ENCODE peak calls at places on chromosomes 6 and 20, in nine cellular contexts. W is psoas muscle, I is HCT116, K is AG10803, D is lung, P is tibial artery, T is AG04449, C is heart left ventricle, Z is HFF-Myc. N is an unnamed sample.

GRCh38 chr6:42783876-42784738 is 2.3 kb downstream of the BICRAL start:
- DNase-seq in W (no peak), I (no peak), K (no peak), D (no peak), P (no peak), T (no peak), C (no peak), Z (no peak), N (no peak)

GRCh38 chr6:45504947-45505346 is 127.2 kb upstream of the SUPT3H start:
- DNase-seq in W (no peak), I (no peak), K (peak; percentile 55), D (peak; percentile 40), P (no peak), T (peak; percentile 51), C (no peak), Z (peak; percentile 97), N (peak; percentile 38)

GRCh38 chr6:24284006-24284405 is 73.9 kb downstream of the DCDC2 start:
- DNase-seq in W (no peak), I (no peak), K (no peak), D (no peak), P (no peak), T (no peak), C (no peak), Z (no peak), N (no peak)

GRCh38 chr20:45433316-45433715 is 17.4 kb downstream of the PIGT start:
- DNase-seq in W (peak; percentile 69), I (no peak), K (peak; percentile 87), D (no peak), P (peak; percentile 68), T (no peak), C (peak; percentile 64), Z (no peak), N (peak; percentile 20)

GRCh38 chr6:54846243-54846856 is at the start of gene FAM83B:
- DNase-seq in W (peak; percentile 57), I (peak; percentile 61), K (no peak), D (peak; percentile 36), P (no peak), T (no peak), C (peak; percentile 56), Z (no peak), N (no peak)

GRCh38 chr6:82364087-82365010 is 732 bp downstream of the TPBG start:
- DNase-seq in W (peak; percentile 70), I (peak; percentile 54), K (peak; percentile 69), D (peak; percentile 58), P (peak; percentile 45), T (no peak), C (peak; percentile 72), Z (no peak), N (no peak)

GRCh38 chr6:158879180-158879579 is 60.0 kb upstream of the EZR start:
- DNase-seq in W (no peak), I (no peak), K (no peak), D (no peak), P (no peak), T (no peak), C (no peak), Z (no peak), N (no peak)

GRCh38 chr20:62482970-62483369 is 7.2 kb upstream of the GATA5 start:
- DNase-seq in W (no peak), I (no peak), K (no peak), D (no peak), P (no peak), T (no peak), C (no peak), Z (no peak), N (no peak)

GRCh38 chr6:8335371-8335770 is 100.0 kb downstream of the SLC35B3 start:
- DNase-seq in W (no peak), I (no peak), K (no peak), D (no peak), P (no peak), T (no peak), C (no peak), Z (no peak), N (no peak)

GRCh38 chr6:6781877-6782236 is 193.3 kb downstream of the LY86 start:
- DNase-seq in W (no peak), I (no peak), K (peak; percentile 3), D (no peak), P (no peak), T (no peak), C (no peak), Z (no peak), N (no peak)

DNA sequence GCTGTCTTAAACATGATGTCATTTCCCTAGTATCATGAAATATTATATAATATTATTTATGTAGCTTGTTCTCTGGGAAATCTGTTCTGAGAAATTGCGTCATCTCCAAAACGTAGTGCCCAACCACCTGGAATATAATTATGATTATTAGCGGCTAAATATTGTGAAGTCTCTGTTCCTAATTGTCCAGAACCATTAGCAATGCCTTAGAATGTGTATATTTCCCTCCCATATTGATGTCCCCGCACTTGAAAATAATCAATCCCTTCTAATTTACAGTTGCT is 54.4 kb downstream of the OTOR start:
- DNase-seq in W (no peak), I (no peak), K (no peak), D (no peak), P (no peak), T (no peak), C (no peak), Z (no peak), N (no peak)
- H3K4me3 ChIP-seq in W (no peak overlapping the region), I (no peak overlapping the region), K (no peak overlapping the region), D (no peak overlapping the region), P (no peak overlapping the region), T (no peak overlapping the region), C (no peak overlapping the region), Z (no peak overlapping the region), N (no peak overlapping the region)

GRCh38 chr6:160975111-160975510 is 16.5 kb upstream of the MAP3K4 start:
- DNase-seq in W (no peak), I (no peak), K (peak; percentile 61), D (no peak), P (no peak), T (no peak), C (no peak), Z (no peak), N (no peak)

GRCh38 chr6:160974304-160974771 is 17.2 kb upstream of the MAP3K4 start:
- DNase-seq in W (peak; percentile 76), I (no peak), K (peak; percentile 100), D (no peak), P (no peak), T (peak; percentile 96), C (peak; percentile 61), Z (peak; percentile 99), N (peak; percentile 99)

GRCh38 chr6:160973856-160974255 is 17.7 kb upstream of the MAP3K4 start:
- DNase-seq in W (no peak), I (no peak), K (peak; percentile 87), D (no peak), P (no peak), T (no peak), C (no peak), Z (peak; percentile 59), N (no peak)

GRCh38 chr6:160978141-160978926 is 13.2 kb upstream of the MAP3K4 start:
- DNase-seq in W (no peak), I (no peak), K (peak; percentile 88), D (no peak), P (no peak), T (peak; percentile 37), C (no peak), Z (no peak), N (no peak)

DNA sequence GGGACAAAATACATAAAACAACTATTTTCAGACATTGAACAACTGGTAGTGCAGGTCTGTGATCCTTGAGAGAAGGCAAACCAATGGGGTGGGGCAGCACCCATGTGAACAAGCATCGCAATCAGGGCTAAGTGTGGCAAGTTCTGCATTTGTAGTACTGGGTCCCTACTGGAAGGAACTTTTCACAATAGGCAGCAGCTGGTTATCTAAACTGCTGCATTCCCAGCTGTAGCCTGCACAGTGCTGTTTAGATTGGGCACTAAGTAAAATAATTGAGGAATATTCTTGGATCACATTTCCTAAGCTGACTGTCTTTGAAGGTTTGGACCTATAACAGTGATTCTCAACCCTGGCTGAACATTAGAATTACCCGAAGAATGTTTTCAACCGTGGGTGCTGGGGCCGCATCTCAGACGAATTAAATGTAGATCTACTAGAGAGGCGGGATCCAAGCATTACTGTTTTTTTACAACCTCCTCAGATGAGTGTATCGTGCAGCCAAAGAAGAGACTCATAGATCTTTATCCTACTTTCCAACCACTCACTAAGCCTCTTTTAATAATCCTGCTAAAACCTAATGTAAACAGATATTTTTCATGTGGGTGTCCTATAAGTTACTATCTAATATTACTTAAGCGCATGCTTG is 12.4 kb upstream of the MAP3K4 start:
- DNase-seq in W (no peak), I (no peak), K (peak; percentile 71), D (no peak), P (no peak), T (no peak), C (no peak), Z (no peak), N (no peak)
- TF ChIP-seq CTCF in W (no peak), I (no peak), K (peak; percentile 50), D (no peak), P (no peak), T (no peak), C (no peak), Z (no peak), N (peak; percentile 33)

GRCh38 chr20:54474866-54475265 is 527 bp upstream of the DOK5 start:
- DNase-seq in W (no peak), I (no peak), K (no peak), D (no peak), P (no peak), T (no peak), C (no peak), Z (no peak), N (no peak)
- H3K4me3 ChIP-seq in W (peak overlapping the region; percentile 79), I (no peak overlapping the region), K (peak overlapping the region; percentile 65), D (no peak overlapping the region), P (peak overlapping the region; percentile 61), T (peak overlapping the region; percentile 72), C (peak overlapping the region; percentile 67), Z (no peak overlapping the region), N (peak overlapping the region; percentile 60)

DNA sequence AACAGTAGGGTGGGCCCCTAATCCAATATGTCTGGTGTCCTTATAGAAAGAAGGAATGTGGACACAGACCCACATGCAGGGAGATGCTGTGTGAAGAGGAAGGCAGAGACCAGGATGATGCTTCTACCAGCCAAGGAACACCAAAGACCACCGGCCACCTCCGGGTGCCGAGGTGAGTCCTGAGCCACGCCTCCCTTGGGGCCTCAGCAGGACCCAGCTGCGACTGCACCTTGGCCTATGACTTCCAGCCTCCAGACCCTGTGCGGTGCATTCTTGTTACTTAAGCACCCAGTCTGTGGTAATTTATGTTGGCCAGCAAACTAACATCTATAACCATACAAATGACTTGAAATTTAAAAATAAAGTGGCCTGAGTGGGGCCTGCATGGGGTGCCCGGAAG is 79.5 kb upstream of the QKI start:
- DNase-seq in W (peak; percentile 42), I (no peak), K (no peak), D (no peak), P (no peak), T (no peak), C (no peak), Z (no peak), N (no peak)
- TF ChIP-seq CTCF in W (no peak), I (no peak), K (no peak), D (no peak), P (no peak), T (no peak), C (no peak), Z (no peak), N (no peak)

DNA sequence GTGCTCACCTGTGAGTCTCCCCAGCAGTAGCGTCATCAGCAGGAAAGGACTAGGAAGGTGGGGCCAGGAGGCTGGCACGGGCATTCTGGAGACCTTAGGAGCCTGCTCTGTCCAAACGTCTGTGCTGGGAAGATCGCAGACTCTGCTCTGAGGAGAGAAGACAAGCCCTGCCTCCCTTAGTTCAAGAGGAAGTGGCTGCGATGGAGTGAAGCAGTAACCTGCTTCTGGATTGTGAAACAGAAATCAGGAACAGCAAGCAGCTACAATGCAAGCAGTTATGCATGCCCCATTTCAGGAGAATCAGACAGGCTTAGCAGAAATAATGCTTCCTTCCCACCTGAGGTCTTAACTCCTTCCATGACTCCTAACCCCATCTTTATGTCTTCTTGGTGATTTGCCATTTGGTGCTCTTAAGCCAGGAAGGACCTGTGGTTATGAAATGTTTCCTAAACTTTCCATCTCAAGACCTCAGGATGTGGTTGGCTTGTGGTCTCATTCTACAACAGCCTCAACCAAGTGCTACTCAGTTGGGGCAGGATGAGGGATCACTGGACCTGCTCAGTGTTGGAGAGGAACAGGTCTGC is at the start of gene SIRPB1:
- DNase-seq in W (no peak), I (no peak), K (no peak), D (peak; percentile 32), P (no peak), T (no peak), C (no peak), Z (no peak), N (no peak)
- H3K4me3 ChIP-seq in W (no peak within 1 kb of the TSS), I (no peak within 1 kb of the TSS), K (no peak within 1 kb of the TSS), D (no peak within 1 kb of the TSS), P (no peak within 1 kb of the TSS), T (no peak within 1 kb of the TSS), C (no peak within 1 kb of the TSS), Z (no peak within 1 kb of the TSS), N (no peak within 1 kb of the TSS)